ENCODE peak calls at places on chromosomes 13 and 19, in four cellular contexts. E is IMR-90, J is right lobe of liver, P is HCT116. H is an unnamed sample.

GRCh38 chr13:90447034-90447734 is 900.3 kb upstream of the MIR17HG start:
- ATAC-seq in J (no peak), E (no peak), P (no peak), H (no peak)

GRCh38 chr13:42875448-42876269 is 94.3 kb downstream of the FAM216B start:
- ATAC-seq in P (no peak), J (no peak), E (peak), H (no peak)

GRCh38 chr13:40187836-40188591 is 478.4 kb downstream of the FOXO1 start:
- ATAC-seq in P (no peak), J (no peak), E (no peak), H (no peak)

GRCh38 chr13:62302341-62302740 is 886.7 kb upstream of the PCDH20 start:
- ATAC-seq in J (no peak), P (no peak), E (peak), H (no peak)

GRCh38 chr19:46002678-46003275 is 7.5 kb downstream of the CCDC61 start:
- ATAC-seq in E (no peak), J (no peak), P (no peak), H (no peak)

GRCh38 chr19:48698046-48698445 is 2.3 kb downstream of the FUT2 start:
- ATAC-seq in J (peak), P (peak), E (peak), H (no peak)

GRCh38 chr19:28485300-28485699 is 727.7 kb downstream of the UQCRFS1 start:
- ATAC-seq in P (no peak), J (no peak), E (no peak), H (no peak)

GRCh38 chr19:17183271-17183757 is 31.8 kb upstream of the USE1 start:
- ATAC-seq in P (no peak), E (no peak), J (peak), H (no peak)

GRCh38 chr19:3423183-3423829 is 56.9 kb downstream of the NFIC start:
- ATAC-seq in P (no peak), E (peak), J (peak), H (no peak)

GRCh38 chr13:85377783-85378182 is 421.4 kb downstream of the SLITRK6 start:
- ATAC-seq in E (no peak), J (no peak), P (no peak), H (no peak)

GRCh38 chr13:108345016-108345415 is 75.5 kb downstream of the TNFSF13B start:
- ATAC-seq in P (peak), E (no peak), J (no peak), H (no peak)

GRCh38 chr19:56670961-56671612 is 470 bp downstream of the ZNF835 start:
- ATAC-seq in P (no peak), J (peak), E (no peak), H (no peak)

GRCh38 chr13:27147530-27148170 is 24.0 kb downstream of the USP12 start:
- ATAC-seq in E (no peak), P (no peak), J (no peak), H (no peak)

GRCh38 chr13:99990045-99990977 is 8.7 kb downstream of the ZIC2 start:
- ATAC-seq in J (peak), P (no peak), E (no peak), H (no peak)

GRCh38 chr13:72757792-72758535 is 23.7 kb downstream of the DIS3 start:
- ATAC-seq in P (no peak), J (no peak), E (peak), H (no peak)

GRCh38 chr19:35592226-35592625 is 6.3 kb downstream of the PMIS2 start:
- ATAC-seq in P (peak), E (peak), J (peak), H (no peak)

GRCh38 chr19:1206733-1207301 is 1.2 kb downstream of the STK11 start:
- ATAC-seq in E (no peak), P (no peak), J (no peak), H (no peak)

GRCh38 chr19:33132021-33132420 is at the start of gene WDR88:
- ATAC-seq in E (no peak), P (no peak), J (no peak), H (no peak)

GRCh38 chr19:51726049-51726448 is 2.3 kb upstream of the HAS1 start:
- ATAC-seq in P (no peak), E (peak), J (no peak), H (peak)

GRCh38 chr13:29746167-29746677 is 104.2 kb downstream of the UBL3 start:
- ATAC-seq in J (no peak), P (no peak), E (no peak), H (no peak)

GRCh38 chr19:28386080-28386869 is 826.7 kb downstream of the UQCRFS1 start:
- ATAC-seq in J (no peak), P (no peak), E (no peak), H (no peak)

GRCh38 chr13:33606692-33607091 is 211.3 kb upstream of the RFC3 start:
- ATAC-seq in P (no peak), E (no peak), J (no peak), H (no peak)

GRCh38 chr13:19767966-19768365 is 14.8 kb downstream of the PSPC1 start:
- ATAC-seq in J (no peak), P (no peak), E (no peak), H (no peak)

GRCh38 chr19:1553415-1553814 is 14.7 kb downstream of the MEX3D start:
- ATAC-seq in E (no peak), J (no peak), P (no peak), H (no peak)

GRCh38 chr13:109212630-109213029 is 573.8 kb downstream of the IRS2 start:
- ATAC-seq in J (no peak), P (peak), E (no peak), H (no peak)

GRCh38 chr13:73421310-73421912 is 362.6 kb downstream of the KLF5 start:
- ATAC-seq in P (peak), J (no peak), E (no peak), H (no peak)

GRCh38 chr19:49502866-49503581 is 6.8 kb downstream of the RPS11 start:
- ATAC-seq in P (peak), E (peak), J (peak), H (peak)

GRCh38 chr19:39544920-39545319 is 5.0 kb upstream of the EID2 start:
- ATAC-seq in P (no peak), E (no peak), J (no peak), H (no peak)

GRCh38 chr19:39542198-39542597 is 2.2 kb upstream of the EID2 start:
- ATAC-seq in J (no peak), P (no peak), E (no peak), H (no peak)

GRCh38 chr19:39543477-39543857 is 3.5 kb upstream of the EID2 start:
- ATAC-seq in E (no peak), J (no peak), P (no peak), H (no peak)

GRCh38 chr19:39546599-39546998 is 6.6 kb upstream of the EID2 start:
- ATAC-seq in J (no peak), P (no peak), E (no peak), H (no peak)

GRCh38 chr19:39544201-39544903 is 4.4 kb upstream of the EID2 start:
- ATAC-seq in J (no peak), P (no peak), E (no peak), H (no peak)
- TF ChIP-seq POLR2A in J (no peak), P (no peak), E (no peak), H (no peak)

GRCh38 chr19:18519962-18520847 is 1.7 kb downstream of the ELL start:
- ATAC-seq in E (peak), J (peak), P (peak), H (no peak)
- TF ChIP-seq POLR2A in E (peak), J (peak), P (no peak), H (no peak)

DNA sequence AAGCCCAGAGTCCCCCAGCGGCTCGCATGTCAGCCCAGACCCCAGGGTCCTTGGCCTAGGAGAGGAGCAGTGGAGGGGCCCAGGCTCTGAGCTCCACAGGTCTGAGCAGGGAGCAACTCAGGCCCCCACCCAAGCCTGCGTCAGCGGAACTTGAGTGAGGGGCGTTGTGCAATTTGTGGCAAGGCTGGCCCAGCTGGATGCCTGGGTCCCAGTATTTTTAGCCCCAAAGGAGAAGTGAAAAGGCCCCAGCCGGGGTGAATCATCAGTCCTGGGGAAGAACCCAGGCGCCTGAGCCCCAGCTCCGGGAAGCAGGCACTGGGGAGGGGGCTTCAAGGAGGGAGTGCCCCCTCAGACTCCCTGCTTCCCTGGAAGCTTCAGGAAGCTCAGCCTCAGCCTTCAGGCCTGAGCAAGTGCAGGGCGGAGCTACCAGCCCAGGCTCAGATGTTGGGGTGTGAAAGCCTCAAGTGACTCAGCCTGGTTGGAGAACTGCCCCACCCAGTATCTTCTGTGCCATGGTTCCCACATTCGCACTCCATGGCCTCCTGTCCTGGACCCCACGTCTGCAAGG is 7.2 kb downstream of the MED29 start:
- ATAC-seq in J (peak), E (peak), P (peak), H (peak)
- TF ChIP-seq POLR2A in J (peak), E (no peak), P (no peak), H (no peak)

DNA sequence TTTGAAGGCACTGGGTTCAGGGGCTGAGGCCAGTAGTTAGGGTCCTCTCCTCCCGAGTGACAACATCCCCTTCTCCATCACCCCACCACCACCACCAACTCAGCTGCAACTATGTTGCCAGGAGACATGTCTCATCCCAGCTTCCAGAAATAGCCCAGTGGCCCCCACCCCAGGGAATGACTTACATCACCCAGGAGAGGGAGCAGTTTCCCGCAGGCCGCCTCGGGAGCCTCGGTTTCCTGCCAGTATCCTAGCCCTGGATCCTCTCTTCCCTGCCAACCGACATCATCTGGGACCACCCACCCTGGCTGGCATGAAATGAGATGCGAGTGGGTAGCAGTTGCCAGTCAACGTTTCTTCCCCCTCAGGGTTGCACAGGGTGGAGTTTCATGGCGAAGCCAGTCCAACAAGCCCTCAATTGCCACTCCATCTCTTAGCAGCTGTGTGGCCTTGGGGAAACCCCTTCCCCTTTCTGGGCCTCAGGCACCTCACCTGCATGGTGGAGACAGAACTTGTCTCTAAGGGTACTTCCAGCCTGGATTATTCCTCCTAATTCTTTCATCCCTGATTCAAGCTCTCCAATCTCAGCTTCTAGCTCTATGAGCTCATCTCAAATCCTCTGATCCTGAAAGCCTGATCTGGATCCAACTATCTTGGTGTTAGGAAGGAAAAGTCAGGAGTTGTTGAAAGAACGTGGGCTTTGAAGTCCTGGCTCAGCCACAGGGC is 3.9 kb upstream of the GSK3A start:
- ATAC-seq in J (no peak), E (no peak), P (no peak), H (no peak)
- TF ChIP-seq POLR2A in J (no peak), E (no peak), P (no peak), H (no peak)

GRCh38 chr19:38115264-38115802 is 108.7 kb downstream of the DPF1 start:
- ATAC-seq in P (no peak), E (no peak), J (no peak), H (no peak)

GRCh38 chr19:38114651-38115050 is 109.4 kb downstream of the DPF1 start:
- ATAC-seq in E (no peak), P (no peak), J (no peak), H (no peak)

GRCh38 chr19:38107129-38107528 is 116.9 kb downstream of the DPF1 start:
- ATAC-seq in E (no peak), P (no peak), J (no peak), H (no peak)

DNA sequence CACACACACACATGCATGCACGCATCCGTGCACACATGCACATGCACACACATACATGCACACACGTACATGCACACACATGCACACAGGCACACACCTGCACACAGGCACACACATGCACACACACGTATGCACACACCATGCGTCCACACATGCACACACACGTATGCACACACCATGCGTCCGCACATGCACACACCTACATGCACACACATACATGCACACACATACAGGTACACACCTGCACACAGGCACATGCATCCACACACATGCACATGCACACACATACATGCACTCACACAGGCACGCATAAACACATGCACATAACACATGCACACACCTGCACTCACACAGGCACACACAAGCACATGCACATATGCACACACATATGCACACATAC is 112.1 kb downstream of the DPF1 start:
- ATAC-seq in E (no peak), P (no peak), J (no peak), H (no peak)
- TF ChIP-seq POLR2A in E (no peak), P (no peak), J (no peak), H (no peak)